ENCODE peak calls at places on chromosomes 4 and X, in eight cellular contexts. Z is cardiac muscle cell, F is fibroblast of lung, X is sigmoid colon, R is H9, B is breast epithelium, A is ascending aorta, P is kidney. E is an unnamed sample.

GRCh38 chr4:127162741-127163140 is 470.0 kb upstream of the INTU start:
- DNase-seq in Z (peak; percentile 60), F (peak; percentile 55), X (no peak), R (no peak), B (no peak), A (no peak), P (no peak), E (no peak)

GRCh38 chrX:12469296-12469695 is 321.9 kb upstream of the PRPS2 start:
- DNase-seq in Z (no peak), F (no peak), X (no peak), R (no peak), B (no peak), A (no peak), P (no peak), E (no peak)

GRCh38 chr4:83112678-83113428 is 1.7 kb downstream of the PLAC8 start:
- DNase-seq in Z (no peak), F (no peak), X (no peak), R (no peak), B (no peak), A (no peak), P (no peak), E (no peak)

GRCh38 chr4:98627883-98628282 is 30.5 kb downstream of the TSPAN5 start:
- DNase-seq in Z (peak; percentile 81), F (peak; percentile 58), X (no peak), R (no peak), B (no peak), A (no peak), P (no peak), E (no peak)

GRCh38 chrX:357693-358471 is 28.8 kb downstream of the PPP2R3B start:
- DNase-seq in Z (peak; percentile 42), F (no peak), X (no peak), R (no peak), B (no peak), A (no peak), P (peak; percentile 68), E (no peak)

GRCh38 chr4:145154573-145154972 is 25.8 kb downstream of the OTUD4 start:
- DNase-seq in Z (peak; percentile 54), F (peak; percentile 39), X (no peak), R (no peak), B (no peak), A (no peak), P (no peak), E (no peak)

GRCh38 chr4:31160146-31160545 is 440.0 kb downstream of the PCDH7 start:
- DNase-seq in Z (no peak), F (no peak), X (no peak), R (no peak), B (no peak), A (no peak), P (no peak), E (no peak)

GRCh38 chrX:85963736-85964135 is 83.6 kb downstream of the CHM start:
- DNase-seq in Z (peak; percentile 67), F (peak; percentile 90), X (no peak), R (no peak), B (no peak), A (no peak), P (no peak), E (no peak)

GRCh38 chr4:187258651-187259401 is 535.2 kb upstream of the FAT1 start:
- DNase-seq in Z (no peak), F (no peak), X (no peak), R (no peak), B (no peak), A (no peak), P (no peak), E (no peak)

GRCh38 chr4:121923306-121923705 is 28.6 kb downstream of the TRPC3 start:
- DNase-seq in Z (no peak), F (no peak), X (no peak), R (no peak), B (no peak), A (no peak), P (no peak), E (no peak)

GRCh38 chrX:119605739-119606507 is at the start of gene NKRF:
- DNase-seq in Z (peak; percentile 93), F (no peak), X (peak; percentile 97), R (peak; percentile 87), B (peak; percentile 87), A (peak; percentile 95), P (peak; percentile 96), E (peak; percentile 95)

GRCh38 chr4:176778491-176778890 is 14.2 kb downstream of the VEGFC start:
- DNase-seq in Z (peak; percentile 72), F (peak; percentile 84), X (no peak), R (no peak), B (no peak), A (no peak), P (no peak), E (no peak)

GRCh38 chr4:40832175-40832574 is 82.4 kb downstream of the NSUN7 start:
- DNase-seq in Z (no peak), F (no peak), X (no peak), R (no peak), B (no peak), A (no peak), P (no peak), E (no peak)

DNA sequence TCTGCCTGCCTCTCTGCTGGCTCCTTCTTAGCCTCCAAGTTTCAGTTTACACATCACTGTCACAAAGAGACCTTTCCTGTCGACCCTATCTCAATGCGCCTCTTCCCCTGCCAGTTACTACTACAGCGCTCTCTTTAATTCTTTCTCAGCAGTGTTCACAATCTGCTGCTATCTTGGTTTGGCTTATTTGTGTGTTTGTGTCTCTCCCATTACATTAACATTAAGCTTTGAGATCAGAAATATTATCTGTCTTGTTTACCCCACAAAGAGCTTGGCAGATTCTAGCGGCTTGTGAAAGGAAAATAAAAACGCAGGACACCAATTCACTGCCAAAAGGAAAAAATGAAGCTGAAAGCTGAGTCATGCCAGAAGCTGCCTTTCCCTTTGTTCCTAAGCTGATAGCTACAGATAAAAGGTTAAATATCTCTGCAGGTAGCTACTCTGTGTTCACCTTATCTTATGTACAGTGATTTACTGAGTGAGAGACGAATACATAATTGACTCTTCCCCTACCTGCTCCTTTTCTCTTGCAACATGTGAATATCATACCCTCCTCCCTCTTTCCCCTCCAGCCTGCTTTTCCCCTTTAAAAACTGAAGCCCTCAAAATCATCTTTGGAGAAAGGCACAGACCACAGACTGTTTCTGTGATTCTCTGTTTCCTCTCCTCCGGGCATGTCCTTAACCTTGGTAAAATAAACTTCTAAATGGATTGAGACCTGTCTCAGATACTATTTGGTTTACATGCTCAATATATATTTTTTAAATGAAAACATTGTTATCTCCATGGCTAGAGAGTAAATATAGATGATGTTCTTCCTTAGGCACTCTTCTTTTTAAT is 19.3 kb upstream of the SLC9A7 start:
- DNase-seq in Z (peak; percentile 68), F (peak; percentile 72), X (no peak), R (no peak), B (no peak), A (no peak), P (no peak), E (no peak)
- H3K27ac ChIP-seq in Z (peak overlapping the region; percentile 75), F (peak overlapping the region; percentile 67), X (no peak overlapping the region), R (no peak overlapping the region), B (no peak overlapping the region), A (no peak overlapping the region), P (no peak overlapping the region), E (no peak overlapping the region)

GRCh38 chr4:159175989-159176375 is 73.1 kb downstream of the RAPGEF2 start:
- DNase-seq in Z (no peak), F (no peak), X (no peak), R (no peak), B (no peak), A (no peak), P (no peak), E (no peak)

GRCh38 chr4:159177265-159178146 is 74.6 kb downstream of the RAPGEF2 start:
- DNase-seq in Z (no peak), F (no peak), X (no peak), R (no peak), B (no peak), A (no peak), P (no peak), E (no peak)

GRCh38 chr4:159171287-159171686 is 68.4 kb downstream of the RAPGEF2 start:
- DNase-seq in Z (no peak), F (no peak), X (no peak), R (no peak), B (no peak), A (no peak), P (no peak), E (no peak)

GRCh38 chr4:159175165-159175988 is 72.5 kb downstream of the RAPGEF2 start:
- DNase-seq in Z (peak; percentile 93), F (peak; percentile 85), X (peak; percentile 80), R (peak; percentile 77), B (peak; percentile 61), A (peak; percentile 79), P (no peak), E (peak; percentile 68)

GRCh38 chr4:159174645-159175147 is 71.8 kb downstream of the RAPGEF2 start:
- DNase-seq in Z (peak; percentile 16), F (no peak), X (no peak), R (no peak), B (no peak), A (no peak), P (no peak), E (no peak)
- H3K4me1 ChIP-seq in Z (peaks cover 56% of the 10 kb centered on the region), F (peaks cover 4% of the 10 kb centered on the region), X (peaks cover 69% of the 10 kb centered on the region), R (peaks cover 12% of the 10 kb centered on the region), B (peaks cover 9% of the 10 kb centered on the region), A (peaks cover 6% of the 10 kb centered on the region), P (peaks cover 14% of the 10 kb centered on the region), E (peaks cover 28% of the 10 kb centered on the region)

DNA sequence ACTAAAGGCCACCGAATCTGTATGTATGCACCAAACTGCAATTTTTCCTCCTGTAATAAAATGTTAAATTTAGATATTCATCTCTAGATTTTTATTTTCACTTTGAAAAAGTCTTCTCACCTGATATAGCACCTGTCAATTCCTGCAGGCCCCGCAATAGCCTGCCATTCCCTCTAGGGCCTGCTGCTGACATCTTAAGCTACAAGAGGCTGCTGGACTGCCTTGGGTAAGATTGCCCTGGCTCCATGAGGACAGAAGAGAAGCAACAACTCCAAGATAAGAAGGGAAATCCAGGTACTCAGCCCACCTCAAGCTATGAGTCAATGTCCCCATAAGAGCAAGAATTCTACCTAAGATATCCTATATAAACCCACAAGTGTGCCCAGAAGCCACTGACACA is 230.2 kb upstream of the AGTR2 start:
- DNase-seq in Z (no peak), F (no peak), X (no peak), R (no peak), B (no peak), A (no peak), P (no peak), E (no peak)
- TF ChIP-seq CTCF in Z (no peak), F (no peak), X (no peak), R (peak; percentile 26), B (no peak), A (no peak), P (no peak), E (no peak)

GRCh38 chrX:100649550-100650356 is 5.8 kb downstream of the SRPX2 start:
- DNase-seq in Z (peak; percentile 95), F (peak; percentile 96), X (peak; percentile 92), R (no peak), B (peak; percentile 59), A (peak; percentile 81), P (peak; percentile 84), E (peak; percentile 38)

GRCh38 chrX:100645106-100645505 is 1.1 kb downstream of the SRPX2 start:
- DNase-seq in Z (no peak), F (no peak), X (no peak), R (no peak), B (no peak), A (peak; percentile 64), P (no peak), E (no peak)

GRCh38 chrX:100647739-100648138 is 3.7 kb downstream of the SRPX2 start:
- DNase-seq in Z (peak; percentile 32), F (no peak), X (no peak), R (no peak), B (no peak), A (no peak), P (no peak), E (no peak)

GRCh38 chrX:100648601-100649417 is 4.8 kb downstream of the SRPX2 start:
- DNase-seq in Z (peak; percentile 81), F (peak; percentile 85), X (no peak), R (no peak), B (no peak), A (no peak), P (no peak), E (no peak)

GRCh38 chrX:100647095-100647494 is 3.1 kb downstream of the SRPX2 start:
- DNase-seq in Z (peak; percentile 80), F (peak; percentile 39), X (no peak), R (no peak), B (no peak), A (peak; percentile 64), P (no peak), E (no peak)
- H3K27ac ChIP-seq in Z (no peak overlapping the region), F (peak overlapping the region; percentile 13), X (peak overlapping the region; percentile 71), R (no peak overlapping the region), B (peak overlapping the region; percentile 69), A (no peak overlapping the region), P (no peak overlapping the region), E (no peak overlapping the region)